ENCODE peak calls at places on chromosomes 3 and 15, in six cellular contexts. I is astrocyte, X is breast epithelium, R is adrenal gland, S is psoas muscle, P is fibroblast of lung. M is an unnamed sample.

GRCh38 chr15:59276225-59277178 is 69.9 kb downstream of the LDHAL6B start:
- DNase-seq in I (no peak), X (no peak), R (no peak), S (no peak), P (no peak), M (no peak)

GRCh38 chr3:155981669-155982068 is 111.2 kb downstream of the GMPS start:
- DNase-seq in I (peak; percentile 60), X (no peak), R (no peak), S (no peak), P (peak; percentile 72), M (no peak)

GRCh38 chr15:92130906-92131305 is 262.8 kb upstream of the ST8SIA2 start:
- DNase-seq in I (no peak), X (no peak), R (no peak), S (no peak), P (no peak), M (no peak)

GRCh38 chr3:129672412-129672811 is 65.9 kb upstream of the PLXND1 start:
- DNase-seq in I (no peak), X (no peak), R (no peak), S (no peak), P (no peak), M (no peak)

GRCh38 chr3:167691366-167691765 is 37.6 kb upstream of the WDR49 start:
- DNase-seq in I (no peak), X (no peak), R (no peak), S (no peak), P (no peak), M (no peak)

GRCh38 chr3:83934208-83935150 is 1024.3 kb upstream of the CADM2 start:
- DNase-seq in I (peak; percentile 58), X (no peak), R (no peak), S (no peak), P (peak; percentile 70), M (no peak)

GRCh38 chr3:176055851-176056250 is 1141.4 kb downstream of the TBL1XR1 start:
- DNase-seq in I (no peak), X (no peak), R (no peak), S (no peak), P (no peak), M (no peak)

GRCh38 chr15:34942363-34942762 is 27.2 kb downstream of the AQR start:
- DNase-seq in I (peak; percentile 77), X (no peak), R (peak; percentile 58), S (no peak), P (peak; percentile 82), M (no peak)

GRCh38 chr3:46812237-46812791 is 50.9 kb downstream of the MYL3 start:
- DNase-seq in I (peak; percentile 30), X (peak; percentile 60), R (peak; percentile 74), S (peak; percentile 81), P (peak; percentile 53), M (no peak)

GRCh38 chr15:50051811-50052419 is 67.1 kb downstream of the ATP8B4 start:
- DNase-seq in I (peak; percentile 68), X (peak; percentile 33), R (peak; percentile 69), S (peak; percentile 16), P (peak; percentile 76), M (peak; percentile 54)

GRCh38 chr3:25128735-25129134 is 299.3 kb upstream of the RARB start:
- DNase-seq in I (no peak), X (no peak), R (no peak), S (no peak), P (no peak), M (no peak)
- H3K27ac ChIP-seq in I (no peak overlapping the region), X (no peak overlapping the region), R (no peak overlapping the region), S (no peak overlapping the region), P (no peak overlapping the region), M (no peak overlapping the region)

DNA sequence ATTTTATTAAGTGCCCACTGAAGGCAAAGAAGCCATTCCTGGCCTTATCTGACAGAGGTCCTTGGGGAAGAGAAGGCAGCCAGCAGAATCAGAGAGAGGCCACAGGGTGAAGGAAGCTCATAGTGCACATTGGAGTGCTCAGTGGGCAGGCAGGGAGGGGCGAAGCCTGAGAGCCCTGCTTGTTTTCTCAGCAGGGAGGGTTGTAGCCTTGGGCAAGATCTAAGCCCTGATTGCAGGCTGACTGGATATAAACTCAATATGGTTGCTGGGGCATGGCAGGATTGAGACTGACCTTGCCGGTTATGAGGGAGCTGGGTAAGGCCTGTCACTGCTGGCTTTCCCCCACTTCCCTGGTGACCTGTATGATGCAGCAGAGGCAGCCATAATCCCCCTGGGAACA is 7.5 kb upstream of the IGSF11 start:
- DNase-seq in I (no peak), X (no peak), R (peak; percentile 55), S (no peak), P (no peak), M (no peak)
- TF ChIP-seq CTCF in I (no peak), X (no peak), R (no peak), S (no peak), P (no peak), M (no peak)

GRCh38 chr3:171770689-171771620 is 39.3 kb downstream of the PLD1 start:
- DNase-seq in I (peak; percentile 84), X (peak; percentile 59), R (peak; percentile 82), S (no peak), P (peak; percentile 87), M (no peak)
- H3K27ac ChIP-seq in I (peak overlapping the region; percentile 7), X (peak overlapping the region; percentile 81), R (peak overlapping the region; percentile 85), S (peak overlapping the region; percentile 19), P (peak overlapping the region; percentile 26), M (peak overlapping the region; percentile 9)

GRCh38 chr3:44318929-44319328 is 19.6 kb upstream of the TCAIM start:
- DNase-seq in I (no peak), X (no peak), R (no peak), S (no peak), P (no peak), M (no peak)
- TF ChIP-seq CTCF in I (no peak), X (no peak), R (no peak), S (no peak), P (no peak), M (no peak)

GRCh38 chr3:4514321-4514720 is 21.2 kb downstream of the ITPR1 start:
- DNase-seq in I (no peak), X (no peak), R (no peak), S (no peak), P (no peak), M (no peak)

GRCh38 chr3:4511491-4512251 is 18.5 kb downstream of the ITPR1 start:
- DNase-seq in I (no peak), X (no peak), R (no peak), S (no peak), P (no peak), M (no peak)

GRCh38 chr3:4509983-4510755 is 17.0 kb downstream of the ITPR1 start:
- DNase-seq in I (no peak), X (no peak), R (no peak), S (no peak), P (no peak), M (no peak)

GRCh38 chr3:4515896-4516295 is 22.7 kb downstream of the ITPR1 start:
- DNase-seq in I (no peak), X (peak; percentile 40), R (no peak), S (no peak), P (no peak), M (no peak)

GRCh38 chr3:4512895-4513616 is 19.9 kb downstream of the ITPR1 start:
- DNase-seq in I (no peak), X (no peak), R (no peak), S (no peak), P (no peak), M (no peak)
- H3K27ac ChIP-seq in I (no peak overlapping the region), X (peak overlapping the region; percentile 2), R (no peak overlapping the region), S (no peak overlapping the region), P (no peak overlapping the region), M (no peak overlapping the region)

DNA sequence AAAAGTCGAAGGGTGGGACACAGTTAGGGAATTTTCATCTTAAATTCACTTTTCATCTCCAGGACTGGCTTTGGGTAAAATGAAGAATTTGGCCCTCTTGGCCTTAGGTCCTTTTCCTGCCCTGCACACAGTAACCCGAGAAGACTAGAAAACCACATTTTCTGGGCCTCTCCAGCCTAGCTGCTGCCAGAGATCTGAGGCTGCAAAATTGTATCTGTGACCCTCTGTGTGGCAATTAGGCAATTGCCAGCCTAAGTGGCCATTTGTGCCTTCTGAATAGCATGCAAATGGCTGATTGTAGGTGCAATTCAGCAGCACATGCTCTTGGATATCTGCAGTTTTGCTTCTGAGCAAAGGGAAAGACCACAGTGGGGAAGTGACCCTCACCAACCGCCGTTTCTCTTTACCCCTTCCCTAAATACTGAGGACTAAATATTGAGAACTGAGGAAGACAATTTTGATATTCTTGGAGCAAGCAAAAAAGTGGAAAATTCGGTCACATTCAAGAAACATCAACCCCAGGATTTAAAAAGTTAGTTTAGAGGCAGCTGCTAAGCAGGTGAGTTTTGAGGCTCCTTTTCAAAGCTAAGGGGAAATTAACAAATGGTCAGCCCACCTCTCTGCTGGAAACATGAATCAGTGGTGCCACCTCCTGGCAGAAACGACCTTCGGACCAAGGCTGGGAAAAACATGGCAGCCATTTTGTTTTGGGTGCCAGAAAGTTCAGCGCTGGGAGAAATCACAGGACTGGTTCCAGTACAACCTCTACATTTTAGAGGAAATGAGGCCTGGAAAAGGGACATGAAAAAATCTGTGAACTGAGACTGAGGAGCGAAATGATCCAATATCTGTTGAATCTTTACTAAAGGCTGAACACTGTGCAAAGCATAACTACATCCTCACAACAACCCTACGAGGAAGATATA is 56.6 kb upstream of the PRTG start:
- DNase-seq in I (peak; percentile 25), X (no peak), R (peak; percentile 60), S (no peak), P (peak; percentile 49), M (no peak)
- TF ChIP-seq CTCF in I (peak; percentile 68), X (no peak), R (peak; percentile 39), S (peak; percentile 26), P (peak; percentile 72), M (peak; percentile 69)

GRCh38 chr15:43930079-43930478 is 103.3 kb downstream of the WDR76 start:
- DNase-seq in I (no peak), X (no peak), R (no peak), S (no peak), P (peak; percentile 51), M (no peak)

GRCh38 chr15:43932036-43932435 is 105.2 kb downstream of the WDR76 start:
- DNase-seq in I (no peak), X (no peak), R (no peak), S (no peak), P (no peak), M (no peak)

GRCh38 chr15:43932907-43933306 is 106.1 kb downstream of the WDR76 start:
- DNase-seq in I (no peak), X (no peak), R (no peak), S (no peak), P (no peak), M (no peak)

GRCh38 chr15:43930556-43930955 is 103.8 kb downstream of the WDR76 start:
- DNase-seq in I (no peak), X (no peak), R (no peak), S (no peak), P (no peak), M (no peak)

GRCh38 chr15:43934480-43934879 is 107.7 kb downstream of the WDR76 start:
- DNase-seq in I (no peak), X (no peak), R (no peak), S (no peak), P (peak; percentile 34), M (no peak)
- H3K27ac ChIP-seq in I (no peak overlapping the region), X (no peak overlapping the region), R (no peak overlapping the region), S (no peak overlapping the region), P (no peak overlapping the region), M (peak overlapping the region; percentile 74)

DNA sequence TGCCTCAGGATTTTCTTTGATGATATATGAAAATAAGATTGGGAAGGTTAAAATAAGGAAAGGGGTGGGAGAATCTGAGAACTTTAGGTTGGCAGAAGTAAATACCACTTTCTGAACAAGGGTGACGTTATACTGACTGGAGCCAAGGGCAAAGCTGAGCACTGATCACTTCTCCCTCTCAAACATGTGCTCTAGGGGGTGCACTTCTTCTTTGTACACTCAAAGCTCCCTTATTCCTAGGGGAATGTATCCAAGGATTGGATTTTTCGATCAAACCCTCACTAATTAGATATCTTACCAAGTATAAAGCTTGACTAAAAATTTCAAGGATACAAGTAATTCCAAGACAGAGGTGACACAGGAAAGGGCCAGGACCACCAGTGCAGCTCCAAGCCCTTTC is 243.9 kb upstream of the UMPS start:
- DNase-seq in I (no peak), X (no peak), R (no peak), S (no peak), P (no peak), M (no peak)
- TF ChIP-seq CTCF in I (no peak), X (no peak), R (no peak), S (no peak), P (peak; percentile 11), M (peak; percentile 24)